ENCODE peak calls at places on chromosomes 7 and 10, in seven cellular contexts. B is MCF 10A, Q is BJ, G is lower leg skin, U is cardiac fibroblast, M is GM12865, P is AG04450. R is an unnamed sample.

GRCh38 chr10:49285232-49285631 is 13.7 kb upstream of the C10orf71 start:
- DNase-seq in B (peak; percentile 42), Q (no peak), G (peak; percentile 27), U (no peak), M (no peak), P (no peak), R (no peak)

GRCh38 chr7:35430547-35431153 is 176.8 kb upstream of the TBX20 start:
- DNase-seq in B (peak; percentile 39), Q (no peak), G (no peak), U (no peak), M (peak; percentile 50), P (no peak), R (peak; percentile 34)

GRCh38 chr10:14244801-14245211 is 85.9 kb downstream of the FRMD4A start:
- DNase-seq in B (peak; percentile 88), Q (peak; percentile 2), G (no peak), U (no peak), M (no peak), P (no peak), R (no peak)

GRCh38 chr10:93072713-93073538 is 767 bp upstream of the CYP26A1 start:
- DNase-seq in B (no peak), Q (no peak), G (no peak), U (no peak), M (no peak), P (no peak), R (peak; percentile 45)

GRCh38 chr10:92768104-92768503 is 78.3 kb downstream of the HHEX start:
- DNase-seq in B (no peak), Q (no peak), G (no peak), U (no peak), M (no peak), P (no peak), R (no peak)

GRCh38 chr7:63040336-63040735 is 958.3 kb upstream of the ZNF722 start:
- DNase-seq in B (no peak), Q (no peak), G (no peak), U (no peak), M (no peak), P (no peak), R (no peak)

GRCh38 chr7:20435305-20435704 is 104.6 kb downstream of the ITGB8 start:
- DNase-seq in B (peak; percentile 63), Q (peak; percentile 26), G (peak; percentile 72), U (peak; percentile 90), M (no peak), P (no peak), R (no peak)

GRCh38 chr7:116166167-116166566 is 44.2 kb upstream of the TES start:
- DNase-seq in B (no peak), Q (no peak), G (no peak), U (no peak), M (no peak), P (no peak), R (no peak)

GRCh38 chr10:79322616-79323566 is 24.4 kb upstream of the PPIF start:
- DNase-seq in B (peak; percentile 73), Q (no peak), G (peak; percentile 79), U (peak; percentile 83), M (peak; percentile 82), P (no peak), R (peak; percentile 41)

GRCh38 chr7:131511774-131512535 is 44.5 kb downstream of the PODXL start:
- DNase-seq in B (no peak), Q (no peak), G (no peak), U (peak; percentile 41), M (no peak), P (no peak), R (no peak)

GRCh38 chr7:85102813-85103350 is 84.0 kb downstream of the SEMA3D start:
- DNase-seq in B (no peak), Q (peak; percentile 33), G (no peak), U (peak; percentile 59), M (no peak), P (no peak), R (no peak)

GRCh38 chr7:149787428-149788299 is 14.3 kb upstream of the ZNF467 start:
- DNase-seq in B (peak; percentile 24), Q (no peak), G (no peak), U (no peak), M (no peak), P (no peak), R (no peak)
- TF ChIP-seq CTCF in B (no peak), Q (peak; percentile 6), G (no peak), U (peak; percentile 21), M (no peak), P (no peak), R (no peak)

DNA sequence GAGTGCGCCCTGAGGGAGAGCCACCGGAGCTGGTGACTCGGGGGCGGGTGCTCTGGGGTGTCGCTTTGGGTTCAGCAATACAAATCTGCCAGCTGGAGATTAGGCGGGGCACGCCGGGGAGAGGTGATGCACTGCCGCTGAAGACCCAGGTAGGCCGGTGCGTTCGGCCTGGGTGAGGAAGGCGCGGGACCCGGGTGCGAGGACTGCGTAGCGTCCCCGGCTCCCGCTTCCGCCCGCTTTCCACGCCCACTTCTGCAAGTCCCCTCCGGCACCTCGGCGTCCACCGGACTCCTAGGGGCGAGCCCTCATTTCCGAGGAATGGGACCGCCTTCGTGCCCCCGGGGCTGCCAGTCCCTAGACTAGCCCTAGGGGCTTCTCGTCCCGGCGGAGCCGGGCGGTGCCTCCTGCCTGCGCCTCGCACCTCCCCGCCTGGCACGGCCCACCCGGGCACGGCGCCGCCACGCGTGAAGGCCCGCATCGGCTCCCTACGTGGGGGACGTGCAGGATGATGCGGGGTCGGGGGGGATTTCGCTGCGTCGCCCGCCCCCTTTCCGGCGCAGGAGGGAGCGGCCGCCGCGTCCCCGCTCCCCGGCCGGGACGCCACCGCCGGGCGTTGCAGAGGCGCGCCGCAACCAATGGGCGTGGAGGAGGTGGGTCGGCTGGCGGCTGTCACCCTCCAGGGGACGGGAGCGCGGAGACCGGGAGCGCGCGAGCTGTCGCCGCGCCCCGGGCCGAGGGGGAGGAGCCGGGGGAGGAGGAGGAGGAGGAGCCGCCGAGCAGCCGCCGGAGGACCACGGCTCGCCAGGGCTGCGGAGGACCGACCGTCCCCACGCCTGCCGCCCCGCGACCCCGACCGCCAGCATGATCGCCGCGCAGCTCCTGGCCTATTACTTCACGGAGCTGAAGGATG is 40.0 kb downstream of the HK1 start:
- DNase-seq in B (peak; percentile 88), Q (peak; percentile 43), G (peak; percentile 86), U (peak; percentile 88), M (peak; percentile 94), P (no peak), R (peak; percentile 99)
- TF ChIP-seq CTCF in B (no peak), Q (no peak), G (no peak), U (no peak), M (no peak), P (no peak), R (no peak)

GRCh38 chr10:90314718-90315117 is 543.1 kb downstream of the HTR7 start:
- DNase-seq in B (no peak), Q (no peak), G (no peak), U (no peak), M (no peak), P (no peak), R (no peak)
- TF ChIP-seq CTCF in B (no peak), Q (no peak), G (no peak), U (no peak), M (no peak), P (no peak), R (no peak)

GRCh38 chr10:112896273-112896672 is 53.8 kb upstream of the TCF7L2 start:
- DNase-seq in B (no peak), Q (no peak), G (no peak), U (peak; percentile 11), M (no peak), P (no peak), R (no peak)

GRCh38 chr10:112895292-112895691 is 54.8 kb upstream of the TCF7L2 start:
- DNase-seq in B (no peak), Q (no peak), G (no peak), U (no peak), M (no peak), P (no peak), R (no peak)

GRCh38 chr10:112899396-112900065 is 50.5 kb upstream of the TCF7L2 start:
- DNase-seq in B (no peak), Q (no peak), G (no peak), U (no peak), M (no peak), P (no peak), R (no peak)

GRCh38 chr10:112896722-112897121 is 53.3 kb upstream of the TCF7L2 start:
- DNase-seq in B (no peak), Q (no peak), G (no peak), U (no peak), M (no peak), P (no peak), R (no peak)

DNA sequence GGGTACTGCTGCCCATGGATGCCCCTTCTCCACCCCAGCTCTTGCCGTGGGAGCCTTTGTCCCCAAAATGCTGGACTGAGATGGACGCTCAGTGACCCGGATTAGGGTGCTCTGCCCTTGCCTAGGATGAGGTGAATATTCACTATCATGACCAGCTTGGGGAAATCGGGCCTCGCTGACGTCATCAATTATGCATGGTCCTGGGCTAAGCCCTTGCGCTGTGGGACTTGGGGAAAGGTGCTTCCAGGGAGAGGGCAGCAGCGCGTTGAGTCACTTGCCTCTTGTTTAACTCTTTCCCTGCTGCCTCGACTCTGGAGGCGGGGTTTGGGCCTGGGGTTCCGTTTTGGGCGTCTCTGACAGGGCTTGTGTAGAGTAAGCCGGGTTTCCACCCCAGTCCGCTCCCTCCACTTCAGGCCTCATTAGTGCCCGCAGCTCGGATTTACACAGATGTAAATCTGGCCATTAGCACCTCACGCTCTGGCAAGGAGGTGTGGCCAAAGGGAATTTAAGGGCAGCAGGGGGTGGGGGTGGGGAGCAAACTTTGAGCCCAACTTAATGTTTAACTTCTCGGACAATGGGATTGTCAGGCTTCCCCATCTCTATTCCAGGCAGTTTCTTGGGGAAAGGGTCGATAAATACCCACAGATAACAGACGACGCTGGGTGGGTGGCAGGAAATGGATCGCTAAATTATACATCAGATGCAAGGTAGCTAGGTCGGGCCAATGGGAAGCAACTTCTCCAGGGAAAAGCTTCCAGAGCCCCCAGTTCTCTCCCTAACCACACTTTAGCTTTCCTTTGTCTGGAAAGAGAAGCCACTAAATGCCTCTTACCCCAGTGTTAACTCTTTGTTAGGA is 51.3 kb upstream of the TCF7L2 start:
- DNase-seq in B (no peak), Q (no peak), G (no peak), U (peak; percentile 59), M (no peak), P (no peak), R (no peak)
- TF ChIP-seq CTCF in B (no peak), Q (no peak), G (no peak), U (no peak), M (no peak), P (no peak), R (no peak)

DNA sequence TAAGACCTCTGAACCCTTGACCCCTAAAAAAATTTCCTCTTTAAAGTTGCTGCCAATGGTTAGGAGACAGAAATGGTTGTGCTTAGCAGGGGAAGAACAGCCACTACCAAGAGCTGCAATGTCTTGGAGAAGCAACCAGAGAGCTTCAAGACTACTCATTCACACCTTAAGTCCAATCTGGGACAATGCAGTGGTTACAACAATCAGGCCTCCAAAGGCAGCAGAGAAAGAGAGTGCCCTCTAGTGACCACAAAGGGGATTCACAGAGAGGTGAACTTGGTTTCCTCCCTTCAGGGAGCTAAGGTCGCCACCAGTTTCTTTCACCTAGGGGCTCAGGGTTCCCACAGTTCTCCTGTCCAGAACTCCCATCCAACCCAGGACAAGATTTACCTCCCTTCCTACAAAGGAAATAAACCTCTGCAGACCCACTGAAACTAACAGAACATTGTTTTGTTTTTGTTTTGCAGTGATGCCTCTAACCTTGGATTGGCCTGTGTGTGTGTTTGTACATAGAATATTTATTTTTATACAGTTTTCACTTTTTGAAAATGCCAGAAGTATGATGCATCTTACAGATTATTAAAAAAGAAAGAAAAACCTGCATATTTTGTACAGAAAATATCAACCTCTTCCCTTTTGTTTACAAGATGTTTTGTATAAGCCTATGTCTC is 94.3 kb upstream of the MACROH2A2 start:
- DNase-seq in B (peak; percentile 71), Q (no peak), G (no peak), U (peak; percentile 72), M (peak; percentile 61), P (no peak), R (peak; percentile 80)
- TF ChIP-seq CTCF in B (peak; percentile 82), Q (peak; percentile 91), G (no peak), U (peak; percentile 93), M (peak; percentile 92), P (peak; percentile 89), R (peak; percentile 61)

GRCh38 chr10:31770307-31770902 is 158.2 kb downstream of the ARHGAP12 start:
- DNase-seq in B (peak; percentile 24), Q (no peak), G (no peak), U (no peak), M (peak; percentile 67), P (no peak), R (peak; percentile 76)
- TF ChIP-seq CTCF in B (peak; percentile 41), Q (peak; percentile 47), G (no peak), U (peak; percentile 52), M (peak; percentile 82), P (peak; percentile 49), R (peak; percentile 75)